ENCODE peak calls at places on chromosomes 2 and 18, in five cellular contexts. G is GM23248; U is upper lobe of right lung; W is naive thymus-derived CD8-positive, alpha-beta T cell; P is GM23338. Z is an unnamed sample.

GRCh38 chr18:59345556-59345955 is 13.5 kb downstream of the LMAN1 start:
- DNase-seq in G (peak), U (no peak), W (no peak), P (no peak), Z (no peak)

GRCh38 chr18:34704823-34705222 is 5.3 kb upstream of the DTNA start:
- DNase-seq in G (no peak), U (no peak), W (no peak), P (no peak), Z (no peak)

GRCh38 chr2:2763351-2763997 is 432.4 kb upstream of the MYT1L start:
- DNase-seq in G (no peak), U (no peak), W (no peak), P (no peak), Z (no peak)

GRCh38 chr2:109403841-109404201 is 209.9 kb downstream of the SEPTIN10 start:
- DNase-seq in G (peak), U (no peak), W (no peak), P (no peak), Z (no peak)

GRCh38 chr18:49547701-49548100 is 14.2 kb upstream of the LIPG start:
- DNase-seq in G (peak), U (no peak), W (no peak), P (no peak), Z (peak)

GRCh38 chr2:72104821-72105588 is 42.7 kb downstream of the CYP26B1 start:
- DNase-seq in G (no peak), U (no peak), W (no peak), P (peak), Z (no peak)

GRCh38 chr2:142841788-142842187 is 35.7 kb upstream of the KYNU start:
- DNase-seq in G (no peak), U (no peak), W (no peak), P (no peak), Z (peak)

GRCh38 chr18:58364867-58365533 is 263.9 kb downstream of the ALPK2 start:
- DNase-seq in G (peak), U (no peak), W (no peak), P (peak), Z (peak)

GRCh38 chr2:54574107-54574859 is 118.2 kb downstream of the SPTBN1 start:
- DNase-seq in G (peak), U (no peak), W (peak), P (no peak), Z (peak)

GRCh38 chr18:60984496-60984895 is 348.7 kb upstream of the CDH20 start:
- DNase-seq in G (no peak), U (no peak), W (no peak), P (no peak), Z (peak)

GRCh38 chr2:202169826-202170424 is 68.5 kb downstream of the SUMO1 start:
- DNase-seq in G (no peak), U (no peak), W (no peak), P (no peak), Z (no peak)

GRCh38 chr2:120715356-120715755 is 20.3 kb upstream of the GLI2 start:
- DNase-seq in G (peak), U (peak), W (no peak), P (no peak), Z (no peak)

GRCh38 chr2:119283873-119284331 is 60.3 kb downstream of the STEAP3 start:
- DNase-seq in G (peak), U (peak), W (no peak), P (no peak), Z (peak)

GRCh38 chr2:65504814-65505697 is 72.7 kb upstream of the SPRED2 start:
- DNase-seq in G (no peak), U (no peak), W (no peak), P (no peak), Z (no peak)

GRCh38 chr18:63016270-63016669 is 300.9 kb downstream of the PHLPP1 start:
- DNase-seq in G (peak), U (no peak), W (peak), P (peak), Z (peak)

GRCh38 chr2:120251863-120252206 is 817 bp upstream of the RALB start:
- DNase-seq in G (no peak), U (no peak), W (no peak), P (no peak), Z (no peak)

GRCh38 chr2:86815616-86816015 is 24.9 kb upstream of the CD8A start:
- DNase-seq in G (no peak), U (no peak), W (no peak), P (no peak), Z (no peak)

GRCh38 chr2:233210843-233211600 is 40.5 kb upstream of the ATG16L1 start:
- DNase-seq in G (peak), U (peak), W (no peak), P (no peak), Z (peak)

GRCh38 chr2:170518911-170519310 is 196.2 kb upstream of the SP5 start:
- DNase-seq in G (no peak), U (no peak), W (no peak), P (no peak), Z (no peak)

GRCh38 chr2:95043300-95043786 is 17.8 kb downstream of the MAL start:
- DNase-seq in G (peak), U (peak), W (no peak), P (no peak), Z (peak)

GRCh38 chr18:26417190-26417589 is 131.2 kb downstream of the KCTD1 start:
- DNase-seq in G (no peak), U (no peak), W (no peak), P (no peak), Z (no peak)

GRCh38 chr2:160442603-160443002 is 51.0 kb downstream of the RBMS1 start:
- DNase-seq in G (no peak), U (no peak), W (no peak), P (no peak), Z (no peak)

GRCh38 chr2:35297403-35297802 is 1058.2 kb upstream of the CRIM1 start:
- DNase-seq in G (no peak), U (no peak), W (no peak), P (no peak), Z (no peak)

GRCh38 chr2:19667536-19667949 is 234.2 kb downstream of the TTC32 start:
- DNase-seq in G (no peak), U (no peak), W (no peak), P (no peak), Z (no peak)

GRCh38 chr2:121804340-121804739 is 48.9 kb downstream of the TSN start:
- DNase-seq in G (no peak), U (no peak), W (no peak), P (peak), Z (no peak)

GRCh38 chr2:99636432-99637034 is 146.7 kb upstream of the REV1 start:
- DNase-seq in G (peak), U (peak), W (no peak), P (no peak), Z (no peak)

GRCh38 chr18:32483002-32483401 is 12.3 kb upstream of the GAREM1 start:
- DNase-seq in G (no peak), U (no peak), W (no peak), P (no peak), Z (no peak)

GRCh38 chr2:119178811-119179601 is 20.5 kb upstream of the C1QL2 start:
- DNase-seq in G (peak), U (no peak), W (no peak), P (no peak), Z (no peak)